ENCODE peak calls at places on chromosomes 11 and 22, in ten cellular contexts. W is stomach, O is Peyer's patch, C is upper lobe of left lung, Y is esophagus squamous epithelium, H is A549, U is IMR-90, I is sigmoid colon, N is uterus, B is endothelial cell of umbilical vein. S is an unnamed sample.

GRCh38 chr11:47060807-47061206 is 115.9 kb downstream of the ARFGAP2 start:
- DNase-seq in H (peak; percentile 31), N (no peak), B (no peak), O (no peak), Y (no peak), W (no peak), U (peak; percentile 48), I (no peak), C (no peak), S (peak; percentile 64)

GRCh38 chr11:104556606-104557301 is 341.5 kb downstream of the CASP12 start:
- DNase-seq in H (no peak), W (no peak), I (no peak), O (no peak), U (no peak), B (no peak), N (no peak), C (no peak), Y (no peak), S (no peak)

GRCh38 chr11:70281114-70281729 is 10.7 kb downstream of the PPFIA1 start:
- DNase-seq in O (no peak), W (no peak), H (no peak), I (peak; percentile 79), B (peak; percentile 67), N (peak; percentile 41), U (peak; percentile 83), C (no peak), Y (no peak), S (no peak)

GRCh38 chr11:78080818-78081495 is 1.3 kb upstream of the NDUFC2 start:
- DNase-seq in U (peak; percentile 73), N (no peak), W (no peak), B (peak; percentile 19), O (no peak), Y (no peak), H (no peak), C (no peak), I (no peak), S (peak; percentile 39)

GRCh38 chr22:30371981-30372380 is 15.2 kb downstream of the CCDC157 start:
- DNase-seq in I (no peak), W (no peak), N (no peak), U (no peak), H (no peak), B (no peak), Y (no peak), C (no peak), O (no peak), S (no peak)

GRCh38 chr11:11263238-11264030 is 89.6 kb downstream of the CSNK2A3 start:
- DNase-seq in I (no peak), W (no peak), B (no peak), H (no peak), N (no peak), Y (no peak), U (peak; percentile 7), O (no peak), C (no peak), S (no peak)

GRCh38 chr22:41512421-41513194 is 31.7 kb downstream of the POLR3H start:
- DNase-seq in C (no peak), U (peak; percentile 70), N (no peak), I (no peak), W (no peak), H (peak; percentile 48), Y (no peak), O (no peak), B (no peak), S (peak; percentile 78)

GRCh38 chr11:32643526-32643925 is 59.9 kb downstream of the EIF3M start:
- DNase-seq in H (peak; percentile 9), W (no peak), I (no peak), U (peak; percentile 28), N (no peak), B (no peak), C (no peak), Y (no peak), O (no peak), S (no peak)

GRCh38 chr11:93054279-93054678 is 84.8 kb downstream of the MTNR1B start:
- DNase-seq in Y (no peak), U (peak; percentile 40), I (no peak), H (peak; percentile 2), B (no peak), N (no peak), W (no peak), C (no peak), O (no peak), S (no peak)

GRCh38 chr11:1892116-1892515 is 421 bp upstream of the PRR33 start:
- DNase-seq in H (no peak), C (no peak), B (no peak), N (no peak), W (no peak), U (no peak), I (no peak), O (no peak), Y (no peak), S (no peak)

GRCh38 chr11:80798189-80798588 is 1357.4 kb upstream of the TENM4 start:
- DNase-seq in W (no peak), B (no peak), Y (no peak), N (no peak), U (no peak), O (no peak), I (no peak), C (no peak), H (no peak), S (no peak)

GRCh38 chr11:44833869-44834452 is 107.2 kb downstream of the TSPAN18 start:
- DNase-seq in N (no peak), Y (no peak), B (no peak), O (no peak), H (no peak), W (no peak), U (no peak), C (no peak), I (no peak), S (no peak)

GRCh38 chr11:57478971-57479663 is 18.8 kb downstream of the RTN4RL2 start:
- DNase-seq in U (no peak), O (no peak), Y (no peak), H (no peak), C (no peak), W (no peak), N (no peak), I (no peak), B (no peak), S (no peak)

GRCh38 chr22:42656578-42656977 is 7.4 kb upstream of the CYB5R3 start:
- DNase-seq in H (no peak), N (no peak), Y (no peak), W (no peak), B (no peak), C (no peak), I (no peak), O (no peak), U (no peak), S (no peak)
- TF ChIP-seq POLR2A in H (no peak), N (no peak), Y (no peak), W (no peak), B (no peak), C (no peak), I (no peak), O (no peak), U (no peak), S (no peak)

GRCh38 chr11:65854161-65854592 is 3.8 kb downstream of the CFL1 start:
- DNase-seq in I (peak; percentile 52), Y (no peak), O (peak; percentile 92), U (no peak), N (no peak), C (no peak), W (peak; percentile 68), H (no peak), B (no peak), S (no peak)
- TF ChIP-seq POLR2A in I (no peak), Y (no peak), O (peak; percentile 92), U (no peak), N (no peak), C (no peak), W (no peak), H (no peak), B (no peak), S (no peak)

DNA sequence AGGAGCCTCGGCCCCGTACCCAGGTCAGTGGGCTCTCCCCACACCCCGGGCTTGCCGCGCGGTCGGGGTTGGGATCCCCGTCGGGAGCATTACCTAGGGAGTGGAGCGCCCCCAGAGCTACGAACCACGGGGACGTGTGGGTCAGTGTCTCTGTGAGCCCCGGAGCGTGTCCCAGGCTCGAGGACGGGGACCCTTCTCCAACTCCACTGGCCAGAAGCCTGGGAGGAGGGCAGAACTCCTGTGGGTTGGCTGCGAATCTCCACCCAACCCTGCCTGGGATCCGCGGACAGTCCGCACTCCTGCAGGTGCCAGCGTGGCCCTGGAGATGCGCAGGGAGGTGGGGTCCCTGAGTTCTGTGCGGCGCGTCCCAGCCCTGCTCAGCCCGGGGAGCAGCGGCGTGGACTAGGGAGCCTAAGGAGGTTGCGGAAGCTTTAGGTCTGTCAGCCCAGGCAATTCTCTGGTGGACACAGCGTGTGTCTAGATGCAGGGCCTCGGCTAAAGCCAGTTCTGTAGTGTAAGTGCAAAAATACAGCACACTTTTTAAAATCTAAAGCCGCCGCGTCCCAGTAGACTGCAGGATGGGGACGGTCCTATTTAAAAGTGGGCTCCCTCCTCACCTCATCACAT is 413 bp downstream of the PPFIBP2 start:
- DNase-seq in I (peak; percentile 73), H (no peak), O (peak; percentile 62), W (no peak), C (peak; percentile 82), Y (no peak), U (no peak), N (no peak), B (no peak), S (no peak)
- TF ChIP-seq POLR2A in I (no peak), H (no peak), O (peak; percentile 39), W (no peak), C (no peak), Y (no peak), U (no peak), N (no peak), B (no peak), S (no peak)

GRCh38 chr11:61778920-61779650 is 13.3 kb downstream of the TMEM258 start:
- DNase-seq in B (no peak), H (no peak), W (no peak), N (no peak), U (no peak), C (no peak), I (no peak), Y (no peak), O (no peak), S (no peak)
- TF ChIP-seq POLR2A in B (no peak), H (no peak), W (no peak), N (no peak), U (no peak), C (no peak), I (no peak), Y (no peak), O (no peak), S (no peak)